ENCODE peak calls at places on chromosomes 12 and 14, in seven cellular contexts. W is mucosa of descending colon; H is midbrain; V is NCI-H69; N is iPS-NIHi11; Q is stimulated activated CD4-positive, alpha-beta T cell treated with anti-CD3 and anti-CD28 coated beads, Interleukin-15, amount 100 ng/mL, for 24 hours; E is astrocyte of the hippocampus. D is an unnamed sample.
A peak's percentile ranks its signal among the peaks of the same experiment; 100 is the strongest.

GRCh38 chr12:41724216-41724615 is 420.5 kb downstream of the GXYLT1 start:
- DNase-seq in H (no peak), V (peak; percentile 56), E (no peak), N (no peak), W (no peak), Q (no peak), D (no peak)

GRCh38 chr12:115571027-115571426 is 706.5 kb downstream of the MED13L start:
- DNase-seq in W (no peak), N (no peak), E (no peak), V (no peak), H (no peak), Q (no peak), D (no peak)

GRCh38 chr12:98422809-98423208 is 92.6 kb upstream of the TMPO start:
- DNase-seq in H (no peak), N (peak; percentile 49), W (peak; percentile 76), V (peak; percentile 78), E (no peak), Q (no peak), D (no peak)

GRCh38 chr14:104650057-104650980 is 39.1 kb upstream of the INF2 start:
- DNase-seq in W (peak; percentile 79), V (peak; percentile 68), N (peak; percentile 98), E (peak; percentile 82), H (peak; percentile 63), Q (peak; percentile 72), D (peak; percentile 22)

GRCh38 chr14:77372304-77372841 is 4.5 kb downstream of the TMED8 start:
- DNase-seq in V (peak; percentile 40), Q (no peak), E (peak; percentile 49), N (no peak), H (peak; percentile 12), W (no peak), D (no peak)

GRCh38 chr12:25648460-25648859 is 95.4 kb upstream of the LMNTD1 start:
- DNase-seq in E (peak; percentile 85), V (peak; percentile 77), N (peak; percentile 55), Q (no peak), H (peak; percentile 34), W (no peak), D (no peak)

GRCh38 chr12:28851781-28852180 is 297.3 kb upstream of the FAR2 start:
- DNase-seq in H (no peak), N (no peak), V (no peak), W (no peak), E (peak; percentile 49), Q (no peak), D (no peak)

GRCh38 chr14:61342486-61342885 is 21.1 kb downstream of the PRKCH start:
- DNase-seq in N (no peak), W (no peak), V (no peak), Q (peak; percentile 88), H (no peak), E (no peak), D (peak; percentile 90)

GRCh38 chr12:20483776-20484175 is 115.4 kb downstream of the PDE3A start:
- DNase-seq in Q (no peak), E (no peak), V (no peak), W (no peak), H (no peak), N (no peak), D (no peak)

D was measured in T-helper 2 cell.